ENCODE peak calls at places on chromosomes 11 and 22, in ten cellular contexts. H is HCT116, Q is esophagus muscularis mucosa, B is HepG2, W is K562, X is GM12878, K is prostate gland, T is upper lobe of left lung, N is H1, I is spleen. V is an unnamed sample.

GRCh38 chr11:72361321-72361720 is 73.0 kb downstream of the CLPB start:
- DNase-seq in N (no peak), T (no peak), K (no peak), X (no peak), H (no peak), W (no peak), Q (no peak), I (no peak), B (no peak), V (no peak)

GRCh38 chr11:96272542-96273306 is 70.3 kb downstream of the MAML2 start:
- DNase-seq in I (no peak), T (peak), Q (no peak), B (no peak), W (no peak), X (no peak), H (no peak), K (peak), N (no peak), V (no peak)

GRCh38 chr11:111846063-111846462 is 25.3 kb downstream of the ALG9 start:
- DNase-seq in W (no peak), H (no peak), K (no peak), I (no peak), Q (no peak), T (no peak), X (no peak), N (no peak), B (no peak), V (no peak)

GRCh38 chr11:109298865-109299264 is 123.1 kb upstream of the C11orf87 start:
- DNase-seq in X (no peak), I (no peak), B (no peak), T (no peak), K (no peak), N (no peak), Q (no peak), H (no peak), W (no peak), V (no peak)

GRCh38 chr22:20607157-20607907 is 99.9 kb downstream of the MED15 start:
- DNase-seq in Q (no peak), T (no peak), H (no peak), N (no peak), K (no peak), B (no peak), X (no peak), I (peak), W (no peak), V (no peak)

GRCh38 chr22:49351761-49352221 is 475.9 kb downstream of the BRD1 start:
- DNase-seq in X (no peak), I (peak), Q (no peak), T (no peak), N (no peak), W (no peak), H (no peak), K (no peak), B (no peak), V (no peak)

GRCh38 chr11:11574373-11574772 is 47.4 kb downstream of the GALNT18 start:
- DNase-seq in I (no peak), B (no peak), H (no peak), N (no peak), W (no peak), T (no peak), Q (no peak), K (no peak), X (no peak), V (no peak)

GRCh38 chr11:129694538-129694937 is 121.1 kb upstream of the TMEM45B start:
- DNase-seq in K (no peak), H (no peak), N (no peak), Q (no peak), B (no peak), I (no peak), W (peak), X (no peak), T (no peak), V (peak)

GRCh38 chr11:118791961-118792578 is 1.1 kb upstream of the DDX6 start:
- DNase-seq in W (peak), I (no peak), B (no peak), N (no peak), H (no peak), T (peak), K (peak), X (no peak), Q (no peak), V (peak)

GRCh38 chr11:112785104-112785503 is 176.1 kb upstream of the NCAM1 start:
- DNase-seq in X (no peak), H (no peak), T (no peak), K (no peak), I (no peak), W (no peak), B (no peak), Q (no peak), N (no peak), V (no peak)

GRCh38 chr22:29167032-29167911 is 38.4 kb upstream of the EMID1 start:
- DNase-seq in I (peak), H (no peak), Q (no peak), X (peak), T (no peak), B (no peak), N (no peak), K (no peak), W (no peak), V (no peak)

GRCh38 chr22:35888181-35888870 is 140.3 kb downstream of the RBFOX2 start:
- DNase-seq in N (no peak), T (no peak), H (no peak), X (no peak), I (no peak), W (no peak), K (no peak), Q (no peak), B (no peak), V (no peak)

GRCh38 chr11:92727769-92728168 is 241.7 kb upstream of the MTNR1B start:
- DNase-seq in X (no peak), T (no peak), K (no peak), I (no peak), N (no peak), B (no peak), W (no peak), Q (no peak), H (no peak), V (no peak)

GRCh38 chr22:22203048-22203971 is 41.3 kb upstream of the VPREB1 start:
- DNase-seq in T (no peak), N (no peak), I (no peak), W (no peak), X (no peak), B (no peak), K (no peak), H (no peak), Q (no peak), V (no peak)

GRCh38 chr11:84036664-84037194 is 750.6 kb upstream of the CCDC90B start:
- DNase-seq in Q (no peak), N (no peak), H (no peak), W (no peak), X (no peak), B (no peak), T (no peak), K (no peak), I (no peak), V (no peak)

GRCh38 chr11:33630936-33631748 is 69.5 kb downstream of the C11orf91 start:
- DNase-seq in Q (no peak), X (no peak), I (no peak), W (no peak), H (no peak), K (no peak), N (no peak), T (no peak), B (no peak), V (no peak)

GRCh38 chr22:43537019-43537585 is 125.3 kb downstream of the MPPED1 start:
- DNase-seq in T (no peak), N (no peak), X (no peak), W (peak), B (peak), I (no peak), K (no peak), H (no peak), Q (no peak), V (no peak)

GRCh38 chr22:33666661-33667619 is 253.3 kb downstream of the LARGE1 start:
- DNase-seq in H (no peak), K (no peak), B (no peak), X (peak), Q (no peak), W (no peak), N (no peak), T (no peak), I (no peak), V (peak)

GRCh38 chr11:132125855-132126841 is 755.7 kb downstream of the NTM start:
- DNase-seq in X (no peak), K (no peak), B (no peak), T (no peak), W (no peak), Q (no peak), I (no peak), H (no peak), N (no peak), V (no peak)

GRCh38 chr11:72634016-72634415 is 40.2 kb downstream of the PDE2A start:
- DNase-seq in N (no peak), W (no peak), I (no peak), Q (no peak), B (no peak), H (no peak), X (no peak), T (no peak), K (no peak), V (no peak)

GRCh38 chr11:129637473-129637872 is 178.2 kb upstream of the TMEM45B start:
- DNase-seq in K (no peak), H (no peak), N (no peak), B (no peak), W (no peak), T (no peak), I (no peak), Q (no peak), X (no peak), V (no peak)

GRCh38 chr22:18154821-18155390 is 4.9 kb downstream of the USP18 start:
- DNase-seq in Q (no peak), X (no peak), H (no peak), K (no peak), B (no peak), N (no peak), W (no peak), T (no peak), I (no peak), V (no peak)

GRCh38 chr11:14967581-14968214 is 4.5 kb downstream of the CALCA start:
- DNase-seq in K (no peak), X (no peak), Q (no peak), H (no peak), T (no peak), I (no peak), N (no peak), B (no peak), W (no peak), V (no peak)

GRCh38 chr11:71116435-71117040 is 135.8 kb downstream of the SHANK2 start:
- DNase-seq in Q (no peak), I (peak), B (no peak), H (no peak), K (no peak), N (no peak), T (no peak), X (no peak), W (no peak), V (no peak)

GRCh38 chr22:48503035-48503625 is 1324.5 kb downstream of the BRD1 start:
- DNase-seq in N (no peak), B (no peak), X (no peak), I (peak), K (no peak), T (no peak), Q (no peak), W (no peak), H (no peak), V (no peak)

GRCh38 chr11:22769081-22769480 is 60.5 kb downstream of the SVIP start:
- DNase-seq in T (no peak), B (no peak), W (no peak), N (no peak), I (no peak), K (no peak), H (no peak), Q (no peak), X (no peak), V (no peak)

GRCh38 chr11:110935018-110935640 is 222.9 kb upstream of the ARHGAP20 start:
- DNase-seq in H (no peak), K (no peak), T (no peak), I (no peak), X (no peak), B (no peak), Q (no peak), W (no peak), N (no peak), V (no peak)

GRCh38 chr11:86743223-86744118 is 56.9 kb upstream of the PRSS23 start:
- DNase-seq in B (peak), N (no peak), H (peak), X (no peak), I (no peak), W (peak), K (no peak), Q (no peak), T (peak), V (peak)

GRCh38 chr11:86070435-86071056 is 1.7 kb upstream of the PICALM start:
- DNase-seq in Q (no peak), X (no peak), T (no peak), I (no peak), K (no peak), H (no peak), B (no peak), W (no peak), N (no peak), V (no peak)

GRCh38 chr11:115463606-115464005 is 40.6 kb downstream of the CADM1 start:
- DNase-seq in B (no peak), H (no peak), I (no peak), Q (no peak), K (no peak), T (no peak), X (no peak), N (no peak), W (no peak), V (no peak)

GRCh38 chr22:27794244-27794643 is 7.3 kb downstream of the MN1 start:
- DNase-seq in Q (no peak), H (no peak), T (no peak), N (no peak), X (no peak), K (no peak), W (no peak), I (no peak), B (no peak), V (no peak)

GRCh38 chr22:34972498-34972897 is 93.5 kb upstream of the ISX start:
- DNase-seq in K (no peak), T (no peak), I (no peak), X (no peak), Q (no peak), B (no peak), N (no peak), H (no peak), W (no peak), V (no peak)

GRCh38 chr11:11149671-11150459 is 203.2 kb downstream of the CSNK2A3 start:
- DNase-seq in T (no peak), H (no peak), B (no peak), W (no peak), Q (peak), K (no peak), X (no peak), N (no peak), I (no peak), V (no peak)

GRCh38 chr22:23105304-23105703 is 35.0 kb downstream of the GNAZ start:
- DNase-seq in I (no peak), K (no peak), Q (no peak), H (no peak), X (no peak), N (no peak), B (no peak), W (no peak), T (no peak), V (no peak)

GRCh38 chr11:118375980-118376379 is 16.6 kb downstream of the UBE4A start:
- DNase-seq in Q (no peak), H (no peak), B (no peak), W (no peak), I (no peak), X (no peak), T (no peak), K (no peak), N (no peak), V (no peak)

GRCh38 chr11:1442163-1442562 is 44.4 kb downstream of the MOB2 start:
- DNase-seq in H (no peak), N (no peak), K (no peak), B (no peak), Q (no peak), W (no peak), T (no peak), I (no peak), X (no peak), V (no peak)

GRCh38 chr11:1444823-1445422 is 41.7 kb downstream of the MOB2 start:
- DNase-seq in W (no peak), B (no peak), I (no peak), T (no peak), H (no peak), K (no peak), X (no peak), N (no peak), Q (no peak), V (no peak)

GRCh38 chr11:1444321-1444720 is 42.3 kb downstream of the MOB2 start:
- DNase-seq in I (no peak), N (no peak), T (no peak), W (no peak), K (no peak), H (no peak), Q (no peak), B (no peak), X (no peak), V (no peak)

GRCh38 chr11:1442807-1443366 is 43.7 kb downstream of the MOB2 start:
- DNase-seq in N (no peak), X (no peak), H (no peak), B (no peak), W (no peak), I (no peak), K (no peak), T (no peak), Q (no peak), V (no peak)

DNA sequence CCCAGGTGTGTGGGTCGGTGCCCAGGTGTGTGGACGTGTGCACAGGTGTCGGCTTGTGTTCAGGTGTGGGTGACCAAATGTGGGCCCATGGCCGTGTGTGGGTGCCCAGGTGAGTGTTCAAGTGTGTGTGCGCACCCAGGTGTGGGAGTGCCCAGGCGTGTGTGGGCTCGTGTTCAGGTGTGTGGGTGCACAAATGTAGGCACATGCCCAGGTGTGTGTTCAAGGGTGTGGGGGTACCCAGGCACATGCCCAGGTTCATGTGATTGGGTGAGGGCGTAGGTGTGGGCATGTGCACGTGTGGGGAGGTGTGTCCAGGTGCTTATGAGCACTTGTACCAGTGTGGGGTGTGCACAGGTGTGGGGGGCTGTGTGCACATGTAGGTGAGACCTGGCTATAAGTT is 42.8 kb downstream of the MOB2 start:
- DNase-seq in K (no peak), T (no peak), N (no peak), H (no peak), Q (no peak), I (no peak), W (no peak), B (no peak), X (no peak), V (no peak)
- H3K4me3 ChIP-seq in K (no peak), T (no peak), N (no peak), H (no peak), Q (no peak), I (no peak), W (no peak), B (no peak), X (no peak), V (no peak)

GRCh38 chr11:74709175-74709574 is 22.1 kb downstream of the CHRDL2 start:
- DNase-seq in N (no peak), I (no peak), B (no peak), Q (no peak), X (no peak), H (no peak), K (no peak), W (no peak), T (no peak), V (no peak)

GRCh38 chr11:74713686-74714085 is 17.5 kb downstream of the CHRDL2 start:
- DNase-seq in B (no peak), H (no peak), K (no peak), W (no peak), I (no peak), N (no peak), X (no peak), T (no peak), Q (no peak), V (no peak)

GRCh38 chr11:74707182-74707581 is 24.0 kb downstream of the CHRDL2 start:
- DNase-seq in Q (no peak), X (no peak), H (no peak), I (no peak), K (no peak), T (no peak), B (no peak), N (no peak), W (no peak), V (no peak)

GRCh38 chr11:74707602-74708510 is 23.4 kb downstream of the CHRDL2 start:
- DNase-seq in X (no peak), W (peak), Q (no peak), K (no peak), T (no peak), B (no peak), N (no peak), I (no peak), H (no peak), V (no peak)

DNA sequence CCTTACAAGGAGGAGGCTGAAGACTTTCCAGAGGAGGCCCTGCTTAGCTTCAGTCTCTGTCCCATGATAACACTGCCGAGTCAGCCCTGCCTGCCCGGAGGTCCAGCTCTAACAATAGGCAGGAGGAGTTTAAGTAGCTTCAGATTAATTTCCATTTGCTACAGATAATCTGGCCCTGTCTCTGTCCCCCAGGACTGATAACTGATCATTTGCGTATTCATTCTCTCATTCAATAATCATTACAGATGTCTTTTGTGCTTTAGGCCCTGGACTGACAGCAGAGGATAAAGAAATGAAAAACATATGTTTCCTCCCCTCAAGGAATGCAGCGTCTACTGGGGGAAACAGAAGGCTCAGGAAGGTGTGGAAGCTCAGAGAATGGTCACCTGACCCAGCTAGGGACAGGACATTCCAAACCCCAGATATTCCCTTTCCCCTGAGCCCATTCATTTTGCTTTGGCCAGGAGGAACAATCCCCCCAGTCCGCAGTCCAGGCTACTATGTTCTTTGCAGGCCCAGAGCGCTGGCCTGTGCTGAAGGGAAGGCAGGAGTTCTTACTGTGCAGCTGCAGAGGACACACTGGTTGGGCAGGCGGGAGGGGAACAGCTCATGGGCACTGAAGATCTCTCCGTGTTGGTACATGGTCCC is 20.8 kb downstream of the CHRDL2 start:
- DNase-seq in I (no peak), N (no peak), B (no peak), X (no peak), W (peak), K (no peak), T (no peak), Q (no peak), H (no peak), V (no peak)
- TF ChIP-seq POLR2AphosphoS5 in I (no peak), N (no peak), B (no peak), X (no peak), W (no peak), K (no peak), T (no peak), Q (no peak), H (no peak), V (no peak)

DNA sequence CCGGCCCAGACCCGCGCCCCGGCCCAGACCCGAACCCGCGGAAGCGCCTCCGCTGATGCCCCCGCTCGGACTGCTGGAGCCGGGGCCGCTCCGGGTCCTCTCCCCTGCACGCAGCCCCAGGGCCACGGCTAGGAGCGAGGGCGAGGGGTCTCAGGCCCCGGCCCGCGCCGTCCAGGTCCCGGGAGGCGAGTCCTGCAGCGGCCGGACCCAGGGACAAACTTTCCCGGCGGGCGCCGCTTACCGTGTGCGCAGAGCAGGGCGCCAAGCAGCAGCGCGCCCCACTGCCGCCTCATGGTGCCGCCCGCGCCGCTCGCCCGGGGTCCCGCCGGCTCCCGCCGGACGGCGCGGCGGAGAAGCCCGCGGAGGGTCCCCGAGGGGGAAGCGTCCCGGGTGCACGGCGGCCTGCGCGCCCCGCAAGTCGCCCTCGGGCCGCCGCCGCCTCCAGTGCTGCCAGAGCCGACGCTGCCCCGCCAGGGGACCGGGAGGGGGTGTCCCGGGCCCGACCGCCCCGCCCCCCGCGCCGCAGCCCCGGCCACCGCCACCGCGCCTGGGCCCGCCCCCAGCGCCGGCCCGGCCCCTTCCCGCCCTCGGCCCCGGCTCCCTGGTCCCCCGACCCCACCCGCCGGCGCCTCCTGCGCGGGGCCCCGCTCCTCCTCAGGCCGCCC is at the start of gene LRP4:
- DNase-seq in W (no peak), N (no peak), T (no peak), X (no peak), I (peak), K (peak), B (no peak), Q (no peak), H (no peak), V (peak)
- TF ChIP-seq POLR2A in W (no peak), N (no peak), T (no peak), X (no peak), I (no peak), K (no peak), B (no peak), Q (no peak), H (no peak), V (no peak)

GRCh38 chr11:65415499-65416340 is 6.9 kb upstream of the NEAT1 start:
- DNase-seq in K (no peak), T (no peak), H (no peak), B (peak), Q (no peak), N (no peak), I (peak), X (no peak), W (no peak), V (peak)
- H3K4me3 ChIP-seq in K (no peak), T (no peak), H (peak), B (peak), Q (peak), N (peak), I (no peak), X (peak), W (peak), V (peak)